ENCODE peak calls at places on chromosomes 3 and 15, in five cellular contexts. N is right atrium auricular region, P is hepatocyte, L is esophagus muscularis mucosa, R is aorta. K is an unnamed sample.

GRCh38 chr15:101183226-101183925 is 68.5 kb downstream of the CHSY1 start:
- DNase-seq in N (no peak), P (no peak), L (no peak), R (no peak), K (no peak)

GRCh38 chr15:48643776-48644497 is 1.6 kb downstream of the FBN1 start:
- DNase-seq in N (no peak), P (no peak), L (no peak), R (no peak), K (no peak)

GRCh38 chr3:172787019-172787418 is 36.5 kb downstream of the ECT2 start:
- DNase-seq in N (no peak), P (no peak), L (no peak), R (no peak), K (no peak)

GRCh38 chr3:50433954-50434353 is 69.5 kb downstream of the CACNA2D2 start:
- DNase-seq in N (no peak), P (no peak), L (no peak), R (no peak), K (no peak)

GRCh38 chr3:193640728-193641127 is 47.7 kb downstream of the OPA1 start:
- DNase-seq in N (no peak), P (no peak), L (no peak), R (no peak), K (no peak)

GRCh38 chr15:66226736-66227135 is 26.8 kb downstream of the MEGF11 start:
- DNase-seq in N (no peak), P (no peak), L (no peak), R (no peak), K (no peak)

GRCh38 chr3:55555866-55556621 is 68.9 kb upstream of the WNT5A start:
- DNase-seq in N (no peak), P (no peak), L (no peak), R (no peak), K (no peak)

GRCh38 chr3:49339593-49339946 is 283 bp downstream of the USP4 start:
- DNase-seq in N (no peak), P (peak; percentile 63), L (no peak), R (no peak), K (peak; percentile 32)

GRCh38 chr15:66231421-66232266 is 21.9 kb downstream of the MEGF11 start:
- DNase-seq in N (no peak), P (no peak), L (no peak), R (no peak), K (no peak)

GRCh38 chr3:146421814-146422748 is 47.3 kb downstream of the PLSCR2 start:
- DNase-seq in N (no peak), P (no peak), L (no peak), R (no peak), K (no peak)

GRCh38 chr3:69983546-69984265 is 15.8 kb upstream of the SAMMSON start:
- DNase-seq in N (no peak), P (no peak), L (no peak), R (no peak), K (no peak)

DNA sequence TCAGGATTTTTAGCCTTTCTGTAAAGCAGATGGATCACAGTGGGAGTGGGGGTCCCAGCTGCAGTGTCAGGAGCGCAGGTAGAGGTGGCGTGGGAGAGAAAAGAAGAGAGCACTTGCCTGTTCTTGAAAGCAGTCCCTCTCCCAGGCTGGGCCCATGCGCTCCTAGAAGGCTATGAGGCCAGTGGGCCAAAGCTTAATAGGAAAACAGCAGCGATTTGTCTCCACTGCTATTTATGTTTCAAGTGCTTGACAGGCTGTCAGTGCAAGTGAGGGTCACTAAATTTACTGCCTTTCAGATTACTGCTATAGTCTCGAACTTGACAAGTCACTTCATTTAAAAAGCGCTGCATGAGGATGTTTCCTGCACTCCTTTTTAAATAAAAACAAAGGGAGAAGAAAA is 239.5 kb downstream of the GAP43 start:
- DNase-seq in N (no peak), P (no peak), L (no peak), R (no peak), K (no peak)
- H3K4me3 ChIP-seq in N (no peak overlapping the region), P (no peak overlapping the region), L (no peak overlapping the region), R (no peak overlapping the region), K (no peak overlapping the region)

DNA sequence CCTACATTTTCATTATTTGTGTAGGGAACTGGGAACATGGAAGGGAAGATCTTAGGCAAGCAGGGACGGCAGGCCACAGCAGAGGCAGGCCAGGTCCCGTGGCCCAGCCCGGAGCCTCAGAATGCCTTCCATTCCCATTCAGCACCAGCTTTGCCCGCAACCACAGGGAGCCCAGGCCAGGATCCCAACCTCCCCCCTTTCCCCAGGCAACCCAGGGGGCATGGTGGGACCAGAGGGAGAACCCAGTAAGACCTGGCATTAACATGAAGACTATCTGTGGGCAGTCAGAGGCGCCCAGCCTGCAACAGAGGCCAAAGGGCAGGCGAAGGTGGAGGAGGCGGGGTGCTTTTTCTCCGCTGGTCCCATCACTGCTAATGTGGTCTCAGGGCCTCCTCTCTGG is 135.6 kb downstream of the TPRA1 start:
- DNase-seq in N (no peak), P (no peak), L (no peak), R (no peak), K (no peak)
- H3K27me3 ChIP-seq in N (peaks cover 4% of the 10 kb centered on the region), P (peaks cover 81% of the 10 kb centered on the region), L (peaks cover 49% of the 10 kb centered on the region), R (no peaks in the 10 kb centered on the region), K (no peaks in the 10 kb centered on the region)

DNA sequence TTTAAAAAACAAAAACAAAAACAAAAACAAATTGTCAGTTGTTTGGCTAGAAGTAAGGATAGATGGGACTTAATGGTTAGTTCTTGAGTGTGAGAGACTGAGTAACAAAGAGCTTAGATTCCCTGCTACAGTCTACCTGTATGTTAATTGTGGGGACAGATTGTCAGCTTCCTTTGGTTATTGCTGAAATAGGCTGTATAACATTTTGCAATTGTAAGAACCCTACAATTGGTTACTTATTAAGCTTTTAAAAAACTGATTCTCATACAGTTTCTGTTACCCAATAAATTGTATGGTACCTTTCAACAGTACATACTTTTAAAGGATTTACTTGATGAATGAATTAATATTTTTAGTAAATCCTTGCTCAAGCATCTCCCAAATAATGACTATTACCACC is 35.3 kb downstream of the CLASP2 start:
- DNase-seq in N (no peak), P (no peak), L (no peak), R (no peak), K (no peak)
- H3K4me3 ChIP-seq in N (no peak overlapping the region), P (no peak overlapping the region), L (no peak overlapping the region), R (no peak overlapping the region), K (no peak overlapping the region)

DNA sequence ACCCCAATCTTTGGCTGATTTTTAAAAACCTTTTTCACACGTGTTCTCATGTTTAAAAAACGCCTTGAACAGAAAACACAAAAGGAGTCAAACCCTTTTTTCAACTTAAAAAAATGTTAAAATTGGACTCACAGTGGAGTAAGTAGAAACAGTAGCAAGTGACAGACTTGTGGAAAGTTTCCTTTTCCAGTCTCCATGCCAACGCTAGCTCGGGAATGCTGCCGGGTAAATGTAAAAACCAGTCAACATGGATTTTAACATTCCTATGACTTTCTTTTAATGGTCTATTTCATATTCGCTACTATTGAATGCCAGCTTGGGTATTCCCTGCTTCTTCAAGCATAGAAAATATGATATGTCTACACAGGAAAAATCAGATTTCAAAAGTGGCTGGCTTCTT is 1.6 kb upstream of the PROK2 start:
- DNase-seq in N (no peak), P (no peak), L (peak; percentile 24), R (no peak), K (no peak)
- H3K27me3 ChIP-seq in N (peaks cover 11% of the 10 kb centered on the region), P (peaks cover 68% of the 10 kb centered on the region), L (peaks cover 37% of the 10 kb centered on the region), R (no peaks in the 10 kb centered on the region), K (peaks cover 27% of the 10 kb centered on the region)

DNA sequence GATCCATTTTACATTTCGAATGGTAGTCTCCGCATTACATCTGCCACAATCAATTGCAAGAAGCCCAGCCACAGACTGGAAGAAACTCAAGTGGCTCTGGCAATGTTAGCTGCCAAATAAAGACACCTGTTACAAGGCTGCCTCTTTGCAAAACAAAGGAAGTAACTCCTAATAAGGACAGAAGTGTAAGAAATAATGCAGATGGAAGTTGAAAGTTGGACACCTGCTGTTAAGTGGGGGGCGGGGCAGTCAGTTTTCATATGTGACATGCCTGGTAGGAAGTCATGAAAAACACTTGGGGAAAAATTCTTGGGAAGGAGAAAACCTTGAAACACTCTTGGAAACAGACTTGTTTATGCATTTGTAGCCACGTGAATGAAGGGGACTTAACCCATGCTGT is 54.1 kb upstream of the ATP2C1 start:
- DNase-seq in N (no peak), P (no peak), L (no peak), R (no peak), K (no peak)
- H3K4me3 ChIP-seq in N (no peak overlapping the region), P (no peak overlapping the region), L (no peak overlapping the region), R (no peak overlapping the region), K (no peak overlapping the region)